ENCODE peak calls at places on chromosome 3, in five cellular contexts. Z is HT1080, X is fibroblast of lung, P is NCI-H1694 treated with DMSO at 0.1 percent for 48 hours, B is smooth muscle cell of the brain vasculature. K is an unnamed sample.

GRCh38 chr3:16589867-16590624 is 15.2 kb downstream of the DAZL start:
- DNase-seq in X (no peak), B (no peak), P (no peak), Z (no peak), K (no peak)

GRCh38 chr3:170414202-170414663 is 4.4 kb upstream of the CLDN11 start:
- DNase-seq in P (peak; percentile 93), B (peak; percentile 59), X (peak; percentile 88), Z (peak; percentile 86), K (peak; percentile 72)

GRCh38 chr3:66499881-66500574 is 794 bp downstream of the LRIG1 start:
- DNase-seq in X (peak; percentile 16), Z (peak; percentile 8), B (no peak), P (no peak), K (no peak)

GRCh38 chr3:124787490-124788195 is 57.4 kb downstream of the UMPS start:
- DNase-seq in B (no peak), P (no peak), X (peak; percentile 76), Z (no peak), K (no peak)

GRCh38 chr3:169457807-169458206 is 205.7 kb downstream of the MECOM start:
- DNase-seq in X (no peak), P (no peak), Z (no peak), B (no peak), K (peak; percentile 82)

GRCh38 chr3:154122912-154123559 is 1.8 kb downstream of the ARHGEF26 start:
- DNase-seq in X (peak; percentile 27), Z (no peak), B (no peak), P (no peak), K (no peak)

GRCh38 chr3:13281657-13282527 is 138.2 kb downstream of the NUP210 start:
- DNase-seq in Z (no peak), P (no peak), X (no peak), B (no peak), K (no peak)

GRCh38 chr3:63661242-63661641 is 8.8 kb downstream of the SNTN start:
- DNase-seq in P (no peak), X (no peak), B (no peak), Z (no peak), K (no peak)

GRCh38 chr3:186109897-186110803 is 1.3 kb upstream of the ETV5 start:
- DNase-seq in B (no peak), P (peak; percentile 50), X (peak; percentile 30), Z (no peak), K (no peak)

GRCh38 chr3:32203854-32204253 is 34.6 kb upstream of the CMTM8 start:
- DNase-seq in B (no peak), Z (peak; percentile 27), X (peak; percentile 60), P (no peak), K (no peak)

GRCh38 chr3:167978486-167978885 is 117.2 kb downstream of the GOLIM4 start:
- DNase-seq in B (no peak), Z (no peak), P (no peak), X (no peak), K (no peak)

GRCh38 chr3:184238246-184238818 is 8.9 kb downstream of the VWA5B2 start:
- DNase-seq in Z (no peak), X (no peak), B (no peak), P (peak; percentile 67), K (no peak)

GRCh38 chr3:175270199-175270837 is 411.2 kb downstream of the NAALADL2 start:
- DNase-seq in X (peak; percentile 90), Z (no peak), P (no peak), B (no peak), K (peak; percentile 97)

GRCh38 chr3:107432013-107432515 is 54.8 kb downstream of the CCDC54 start:
- DNase-seq in X (peak; percentile 29), B (no peak), P (no peak), Z (no peak), K (peak; percentile 49)

GRCh38 chr3:100072328-100073048 is 41.8 kb downstream of the FILIP1L start:
- DNase-seq in X (no peak), B (no peak), Z (peak; percentile 50), P (no peak), K (no peak)

K was measured in NCI-H2081.